ENCODE peak calls at places on chromosomes 6 and 20, in nine cellular contexts. Q is brain microvascular endothelial cell; K is NCI-H1930; D is SJSA1; G is neural crest cell; P is nephron progenitor cell; T is endothelial cell; U is stimulated activated CD8-positive, alpha-beta memory T cell treated with anti-CD3 and anti-CD28 coated beads, Interleukin-7, amount 100 ng/mL, for 4 hours; E is mesendoderm. Y is an unnamed sample.

GRCh38 chr6:140440223-140440810 is 1065.9 kb upstream of the CITED2 start:
- DNase-seq in Q (no peak), T (no peak), P (no peak), G (no peak), K (no peak), E (no peak), U (no peak), D (no peak), Y (no peak)

GRCh38 chr20:1830240-1830639 is 65.0 kb upstream of the SIRPA start:
- DNase-seq in E (peak; percentile 45), G (no peak), K (no peak), U (no peak), D (peak; percentile 58), T (no peak), Q (peak; percentile 97), P (no peak), Y (no peak)

GRCh38 chr6:31125162-31125561 is 4.9 kb upstream of the CDSN start:
- DNase-seq in P (no peak), K (no peak), G (no peak), D (peak; percentile 24), E (no peak), T (no peak), Q (peak; percentile 14), U (no peak), Y (no peak)

GRCh38 chr6:34292954-34293353 is 44.1 kb upstream of the SMIM29 start:
- DNase-seq in D (no peak), Q (no peak), E (no peak), G (no peak), P (no peak), T (no peak), K (no peak), U (no peak), Y (no peak)

GRCh38 chr6:140487586-140487985 is 1113.1 kb upstream of the CITED2 start:
- DNase-seq in D (no peak), E (no peak), G (no peak), Q (no peak), K (no peak), U (no peak), P (no peak), T (no peak), Y (no peak)

GRCh38 chr6:112086744-112087135 is 542 bp downstream of the TUBE1 start:
- DNase-seq in D (peak; percentile 67), E (peak; percentile 63), T (no peak), G (no peak), K (no peak), Q (peak; percentile 52), P (no peak), U (no peak), Y (no peak)

GRCh38 chr20:53857723-53858236 is 212.6 kb downstream of the BCAS1 start:
- DNase-seq in Q (no peak), T (no peak), P (no peak), E (no peak), D (no peak), U (no peak), G (no peak), K (no peak), Y (no peak)

GRCh38 chr20:57030611-57031600 is 235.5 kb downstream of the BMP7 start:
- DNase-seq in D (peak; percentile 95), Q (peak; percentile 89), T (no peak), P (no peak), E (no peak), G (no peak), U (no peak), K (no peak), Y (no peak)

GRCh38 chr6:117929501-117929900 is 22.4 kb downstream of the SLC35F1 start:
- DNase-seq in P (no peak), Q (no peak), T (no peak), U (no peak), E (no peak), D (no peak), G (no peak), K (no peak), Y (no peak)

GRCh38 chr6:79947191-79948173 is at the start of gene ELOVL4:
- DNase-seq in K (peak; percentile 81), T (peak; percentile 67), D (peak; percentile 36), E (peak; percentile 91), Q (peak; percentile 71), G (peak; percentile 63), U (peak; percentile 21), P (peak; percentile 81), Y (no peak)

GRCh38 chr20:59831024-59831900 is 102.2 kb downstream of the SYCP2 start:
- DNase-seq in G (no peak), Q (no peak), U (no peak), P (no peak), E (peak; percentile 8), T (no peak), K (no peak), D (no peak), Y (no peak)

GRCh38 chr6:84183430-84183829 is 44.0 kb downstream of the CEP162 start:
- DNase-seq in Q (no peak), D (no peak), T (no peak), E (no peak), G (no peak), U (no peak), K (no peak), P (no peak), Y (no peak)

GRCh38 chr6:168574699-168575195 is 133.8 kb downstream of the SMOC2 start:
- DNase-seq in P (no peak), E (peak; percentile 44), U (no peak), K (no peak), D (no peak), T (no peak), Q (no peak), G (no peak), Y (no peak)

GRCh38 chr6:37653933-37654565 is 43.6 kb downstream of the MDGA1 start:
- DNase-seq in T (peak; percentile 30), P (peak; percentile 31), E (peak; percentile 88), G (peak; percentile 34), Q (peak; percentile 74), D (peak; percentile 32), K (no peak), U (peak; percentile 43), Y (no peak)

GRCh38 chr6:87897581-87898147 is 150.0 kb upstream of the SPACA1 start:
- DNase-seq in G (no peak), K (no peak), E (no peak), P (no peak), U (no peak), T (no peak), D (no peak), Q (peak; percentile 70), Y (no peak)

Y was measured in SIG-M5.